ENCODE peak calls at places on chromosomes 5 and 9, in nine cellular contexts. One of them, this sample, is unnamed.

GRCh38 chr5:44952376-44952775 is 143.6 kb downstream of the MRPS30 start:
- DNase-seq in hepatocyte: peak; percentile 48
- DNase-seq in cardiac muscle cell: peak; percentile 49
- DNase-seq in MM.1S: peak; percentile 56
- DNase-seq in GM23338: peak; percentile 67
- DNase-seq in mammary epithelial cell: peak; percentile 30
- DNase-seq in psoas muscle: no peak
- DNase-seq in right lobe of liver: no peak
- DNase-seq in A549: peak; percentile 4
- DNase-seq in this sample: peak; percentile 26

GRCh38 chr9:134442486-134443168 is 116.4 kb downstream of the RXRA start:
- DNase-seq in hepatocyte: no peak
- DNase-seq in A549: no peak
- DNase-seq in psoas muscle: peak; percentile 68
- DNase-seq in cardiac muscle cell: peak; percentile 66
- DNase-seq in GM23338: no peak
- DNase-seq in mammary epithelial cell: no peak
- DNase-seq in MM.1S: no peak
- DNase-seq in right lobe of liver: peak; percentile 73
- DNase-seq in this sample: no peak

GRCh38 chr5:157912621-157913325 is 53.8 kb upstream of the CLINT1 start:
- DNase-seq in hepatocyte: peak; percentile 51
- DNase-seq in mammary epithelial cell: peak; percentile 58
- DNase-seq in cardiac muscle cell: no peak
- DNase-seq in MM.1S: peak; percentile 77
- DNase-seq in right lobe of liver: no peak
- DNase-seq in GM23338: no peak
- DNase-seq in A549: no peak
- DNase-seq in psoas muscle: no peak
- DNase-seq in this sample: peak; percentile 95

GRCh38 chr9:88835038-88835466 is 156.2 kb upstream of the S1PR3 start:
- DNase-seq in mammary epithelial cell: peak; percentile 67
- DNase-seq in hepatocyte: no peak
- DNase-seq in psoas muscle: no peak
- DNase-seq in GM23338: no peak
- DNase-seq in A549: no peak
- DNase-seq in cardiac muscle cell: no peak
- DNase-seq in right lobe of liver: no peak
- DNase-seq in MM.1S: peak; percentile 80
- DNase-seq in this sample: peak; percentile 28

GRCh38 chr5:98517967-98518366 is 255.5 kb upstream of the RGMB start:
- DNase-seq in A549: no peak
- DNase-seq in GM23338: no peak
- DNase-seq in psoas muscle: no peak
- DNase-seq in right lobe of liver: no peak
- DNase-seq in hepatocyte: no peak
- DNase-seq in cardiac muscle cell: no peak
- DNase-seq in MM.1S: no peak
- DNase-seq in mammary epithelial cell: no peak
- DNase-seq in this sample: no peak

GRCh38 chr9:94018628-94019027 is 63.5 kb upstream of the BARX1 start:
- DNase-seq in psoas muscle: no peak
- DNase-seq in GM23338: no peak
- DNase-seq in MM.1S: no peak
- DNase-seq in A549: no peak
- DNase-seq in hepatocyte: no peak
- DNase-seq in cardiac muscle cell: peak; percentile 18
- DNase-seq in right lobe of liver: no peak
- DNase-seq in mammary epithelial cell: no peak
- DNase-seq in this sample: no peak

GRCh38 chr9:123414921-123415592 is 59.1 kb downstream of the CRB2 start:
- DNase-seq in A549: no peak
- DNase-seq in GM23338: no peak
- DNase-seq in mammary epithelial cell: no peak
- DNase-seq in cardiac muscle cell: no peak
- DNase-seq in hepatocyte: no peak
- DNase-seq in psoas muscle: no peak
- DNase-seq in right lobe of liver: peak; percentile 45
- DNase-seq in MM.1S: no peak
- DNase-seq in this sample: no peak

GRCh38 chr5:142783601-142784291 is 13.6 kb downstream of the ARHGAP26 start:
- DNase-seq in A549: no peak
- DNase-seq in cardiac muscle cell: no peak
- DNase-seq in psoas muscle: peak; percentile 57
- DNase-seq in mammary epithelial cell: peak; percentile 37
- DNase-seq in right lobe of liver: no peak
- DNase-seq in GM23338: no peak
- DNase-seq in MM.1S: peak; percentile 52
- DNase-seq in hepatocyte: no peak
- DNase-seq in this sample: no peak

GRCh38 chr9:92140074-92140753 is 25.0 kb upstream of the SPTLC1 start:
- DNase-seq in hepatocyte: peak; percentile 83
- DNase-seq in cardiac muscle cell: peak; percentile 85
- DNase-seq in right lobe of liver: peak; percentile 90
- DNase-seq in GM23338: peak; percentile 85
- DNase-seq in MM.1S: peak; percentile 68
- DNase-seq in psoas muscle: peak; percentile 88
- DNase-seq in A549: peak; percentile 73
- DNase-seq in mammary epithelial cell: peak; percentile 52
- DNase-seq in this sample: peak; percentile 69

DNA sequence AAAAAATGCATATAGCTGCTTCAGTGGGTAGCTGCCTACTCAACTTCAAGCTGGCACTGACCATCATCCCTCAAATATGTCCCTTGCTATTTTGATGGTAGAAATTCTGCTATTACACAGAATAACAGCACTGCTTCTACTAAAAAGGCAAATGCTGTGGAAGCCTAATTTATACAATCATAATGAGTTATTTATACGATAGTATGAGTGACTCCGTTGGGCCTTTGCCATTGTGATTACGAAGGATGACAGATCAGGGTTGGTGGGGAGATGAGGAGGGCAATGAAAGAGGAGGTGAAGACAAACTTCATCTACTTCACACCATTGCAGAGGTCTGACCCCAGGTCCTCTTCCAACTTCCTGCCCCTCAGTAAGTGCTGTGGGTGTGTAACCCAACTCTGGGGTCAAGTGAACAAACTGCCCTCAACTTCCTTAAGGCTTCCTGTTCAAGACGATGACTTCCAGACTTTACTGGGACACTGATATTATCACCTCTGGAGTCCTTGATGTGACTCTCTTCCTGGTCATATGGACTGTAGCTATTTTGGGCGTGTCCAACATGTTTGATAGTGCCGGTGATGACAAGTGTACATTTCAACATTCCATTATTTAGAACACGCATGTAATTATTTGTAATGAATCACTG is 74.1 kb upstream of the RPS23 start:
- DNase-seq in cardiac muscle cell: no peak
- DNase-seq in right lobe of liver: no peak
- DNase-seq in A549: no peak
- DNase-seq in hepatocyte: no peak
- DNase-seq in psoas muscle: no peak
- DNase-seq in mammary epithelial cell: no peak
- DNase-seq in MM.1S: no peak
- DNase-seq in GM23338: no peak
- DNase-seq in this sample: no peak
- TF ChIP-seq CTCF in cardiac muscle cell: no peak
- TF ChIP-seq CTCF in right lobe of liver: no peak
- TF ChIP-seq CTCF in A549: no peak
- TF ChIP-seq CTCF in hepatocyte: no peak
- TF ChIP-seq CTCF in psoas muscle: no peak
- TF ChIP-seq CTCF in mammary epithelial cell: no peak
- TF ChIP-seq CTCF in MM.1S: no peak
- TF ChIP-seq CTCF in GM23338: no peak
- TF ChIP-seq CTCF in this sample: no peak

GRCh38 chr5:139739612-139739974 is 56.0 kb upstream of the PSD2 start:
- DNase-seq in right lobe of liver: no peak
- DNase-seq in mammary epithelial cell: no peak
- DNase-seq in hepatocyte: no peak
- DNase-seq in cardiac muscle cell: no peak
- DNase-seq in GM23338: no peak
- DNase-seq in psoas muscle: no peak
- DNase-seq in MM.1S: no peak
- DNase-seq in A549: no peak
- DNase-seq in this sample: no peak
- H3K27ac ChIP-seq in right lobe of liver: no peak overlapping the region
- H3K27ac ChIP-seq in mammary epithelial cell: no peak overlapping the region
- H3K27ac ChIP-seq in hepatocyte: no peak overlapping the region
- H3K27ac ChIP-seq in cardiac muscle cell: no peak overlapping the region
- H3K27ac ChIP-seq in GM23338: no peak overlapping the region
- H3K27ac ChIP-seq in psoas muscle: no peak overlapping the region
- H3K27ac ChIP-seq in MM.1S: no peak overlapping the region
- H3K27ac ChIP-seq in A549: peak overlapping the region; percentile 80
- H3K27ac ChIP-seq in this sample: no peak overlapping the region

DNA sequence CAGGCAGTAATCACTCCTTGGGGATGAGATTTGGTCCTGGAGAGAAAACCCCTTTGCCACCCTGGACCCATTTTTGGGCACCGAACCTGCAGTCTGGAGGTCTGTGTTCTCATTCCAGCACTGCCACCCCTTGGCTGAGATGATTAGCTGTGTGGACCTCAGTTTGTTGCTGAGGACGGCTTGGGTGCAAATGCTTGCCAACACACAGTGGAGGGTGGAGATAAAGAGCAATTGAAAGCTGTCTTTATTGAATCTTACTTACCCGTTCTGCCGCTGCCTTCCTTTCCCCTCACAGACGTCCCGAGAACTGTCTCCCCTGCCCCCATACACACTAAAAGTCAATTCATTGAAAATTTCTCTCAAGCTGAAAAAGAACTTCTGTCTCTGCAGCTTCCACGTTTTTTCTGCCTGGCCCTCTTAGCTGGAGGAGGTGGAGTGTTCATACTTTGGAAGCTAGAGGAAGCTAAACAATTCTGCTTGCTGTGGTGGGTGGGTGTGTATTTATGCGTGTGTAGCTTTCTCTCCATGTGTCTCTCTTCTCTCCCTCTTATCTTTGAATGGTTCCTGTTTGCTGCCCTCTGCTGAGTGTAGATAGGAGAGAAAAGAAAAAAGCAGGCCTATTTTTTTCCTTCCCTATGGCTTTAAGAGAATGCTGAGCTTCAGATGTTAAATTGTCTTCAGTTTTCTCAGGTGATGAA is 6.6 kb downstream of the GALNT10 start:
- DNase-seq in hepatocyte: peak; percentile 65
- DNase-seq in psoas muscle: no peak
- DNase-seq in MM.1S: peak; percentile 12
- DNase-seq in cardiac muscle cell: peak; percentile 52
- DNase-seq in A549: peak; percentile 35
- DNase-seq in GM23338: peak; percentile 51
- DNase-seq in right lobe of liver: no peak
- DNase-seq in mammary epithelial cell: no peak
- DNase-seq in this sample: peak; percentile 14
- TF ChIP-seq CTCF in hepatocyte: peak; percentile 49
- TF ChIP-seq CTCF in psoas muscle: no peak
- TF ChIP-seq CTCF in MM.1S: peak; percentile 17
- TF ChIP-seq CTCF in cardiac muscle cell: peak; percentile 47
- TF ChIP-seq CTCF in A549: peak; percentile 48
- TF ChIP-seq CTCF in GM23338: peak; percentile 51
- TF ChIP-seq CTCF in right lobe of liver: peak; percentile 20
- TF ChIP-seq CTCF in mammary epithelial cell: no peak
- TF ChIP-seq CTCF in this sample: peak; percentile 61

GRCh38 chr9:21616082-21616778 is 134.1 kb upstream of the IFNE start:
- DNase-seq in hepatocyte: peak; percentile 26
- DNase-seq in mammary epithelial cell: peak; percentile 94
- DNase-seq in GM23338: no peak
- DNase-seq in psoas muscle: no peak
- DNase-seq in right lobe of liver: no peak
- DNase-seq in A549: peak; percentile 69
- DNase-seq in cardiac muscle cell: no peak
- DNase-seq in MM.1S: no peak
- DNase-seq in this sample: no peak
- H3K27ac ChIP-seq in hepatocyte: no peak overlapping the region
- H3K27ac ChIP-seq in mammary epithelial cell: peak overlapping the region; percentile 71
- H3K27ac ChIP-seq in GM23338: no peak overlapping the region
- H3K27ac ChIP-seq in psoas muscle: no peak overlapping the region
- H3K27ac ChIP-seq in right lobe of liver: no peak overlapping the region
- H3K27ac ChIP-seq in A549: peak overlapping the region; percentile 86
- H3K27ac ChIP-seq in cardiac muscle cell: no peak overlapping the region
- H3K27ac ChIP-seq in MM.1S: no peak overlapping the region
- H3K27ac ChIP-seq in this sample: no peak overlapping the region

GRCh38 chr9:75002422-75003023 is 25.6 kb downstream of the CARNMT1 start:
- DNase-seq in right lobe of liver: no peak
- DNase-seq in cardiac muscle cell: no peak
- DNase-seq in MM.1S: no peak
- DNase-seq in mammary epithelial cell: no peak
- DNase-seq in psoas muscle: no peak
- DNase-seq in A549: no peak
- DNase-seq in hepatocyte: no peak
- DNase-seq in GM23338: no peak
- DNase-seq in this sample: no peak
- TF ChIP-seq CTCF in right lobe of liver: no peak
- TF ChIP-seq CTCF in cardiac muscle cell: no peak
- TF ChIP-seq CTCF in MM.1S: no peak
- TF ChIP-seq CTCF in mammary epithelial cell: no peak
- TF ChIP-seq CTCF in psoas muscle: no peak
- TF ChIP-seq CTCF in A549: no peak
- TF ChIP-seq CTCF in hepatocyte: no peak
- TF ChIP-seq CTCF in GM23338: no peak
- TF ChIP-seq CTCF in this sample: peak; percentile 47

GRCh38 chr5:76153271-76153670 is 70.1 kb downstream of the SV2C start:
- DNase-seq in A549: no peak
- DNase-seq in right lobe of liver: no peak
- DNase-seq in GM23338: no peak
- DNase-seq in MM.1S: no peak
- DNase-seq in mammary epithelial cell: no peak
- DNase-seq in cardiac muscle cell: no peak
- DNase-seq in psoas muscle: no peak
- DNase-seq in hepatocyte: no peak
- DNase-seq in this sample: no peak
- H3K27ac ChIP-seq in A549: no peak overlapping the region
- H3K27ac ChIP-seq in right lobe of liver: no peak overlapping the region
- H3K27ac ChIP-seq in GM23338: no peak overlapping the region
- H3K27ac ChIP-seq in MM.1S: no peak overlapping the region
- H3K27ac ChIP-seq in mammary epithelial cell: no peak overlapping the region
- H3K27ac ChIP-seq in cardiac muscle cell: no peak overlapping the region
- H3K27ac ChIP-seq in psoas muscle: no peak overlapping the region
- H3K27ac ChIP-seq in hepatocyte: no peak overlapping the region
- H3K27ac ChIP-seq in this sample: no peak overlapping the region

DNA sequence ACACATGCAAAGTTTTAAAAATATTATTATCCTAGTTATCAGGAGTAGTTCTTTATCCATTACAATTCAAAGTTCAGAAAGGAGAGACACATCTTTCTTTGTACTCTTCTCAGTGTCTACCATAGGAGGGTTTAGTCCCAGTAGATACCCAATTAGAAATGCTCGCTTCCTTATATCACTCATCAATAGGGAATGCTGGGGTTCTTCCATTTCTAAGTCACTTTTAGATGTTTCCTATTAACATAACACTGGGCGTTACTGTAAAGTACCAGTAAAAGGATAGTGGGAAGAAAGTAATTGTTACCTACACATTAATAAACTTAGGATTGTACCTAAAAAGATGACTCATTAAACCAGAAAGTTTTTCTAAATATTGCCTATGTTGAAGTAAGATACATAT is 348.3 kb upstream of the CDH6 start:
- DNase-seq in cardiac muscle cell: no peak
- DNase-seq in right lobe of liver: no peak
- DNase-seq in GM23338: peak; percentile 14
- DNase-seq in hepatocyte: no peak
- DNase-seq in psoas muscle: no peak
- DNase-seq in MM.1S: no peak
- DNase-seq in A549: no peak
- DNase-seq in mammary epithelial cell: no peak
- DNase-seq in this sample: no peak
- TF ChIP-seq CTCF in cardiac muscle cell: no peak
- TF ChIP-seq CTCF in right lobe of liver: no peak
- TF ChIP-seq CTCF in GM23338: no peak
- TF ChIP-seq CTCF in hepatocyte: no peak
- TF ChIP-seq CTCF in psoas muscle: no peak
- TF ChIP-seq CTCF in MM.1S: no peak
- TF ChIP-seq CTCF in A549: no peak
- TF ChIP-seq CTCF in mammary epithelial cell: no peak
- TF ChIP-seq CTCF in this sample: no peak